ENCODE peak calls at places on chromosome 9, in eight cellular contexts. I is adrenal gland, W is H9, R is IMR-90, M is thyroid gland, Y is suprapubic skin, N is body of pancreas, B is dorsolateral prefrontal cortex. F is an unnamed sample.

GRCh38 chr9:132898043-132898442 is 19.3 kb downstream of the SPACA9 start:
- DNase-seq in I (no peak), W (no peak), R (no peak), B (no peak), N (no peak), Y (peak), M (no peak), F (no peak)

GRCh38 chr9:76921161-76921560 is 15.2 kb upstream of the PRUNE2 start:
- DNase-seq in N (no peak), B (no peak), Y (no peak), R (no peak), W (no peak), M (no peak), I (no peak), F (no peak)

GRCh38 chr9:80881946-80882345 is 807.4 kb downstream of the TLE1 start:
- DNase-seq in I (no peak), W (peak), Y (no peak), B (no peak), R (no peak), N (no peak), M (no peak), F (no peak)

GRCh38 chr9:38061326-38061947 is 7.6 kb downstream of the SHB start:
- DNase-seq in N (no peak), R (no peak), W (no peak), B (no peak), I (no peak), Y (no peak), M (no peak), F (no peak)

GRCh38 chr9:112823257-112823656 is 67.4 kb downstream of the SLC46A2 start:
- DNase-seq in Y (no peak), B (no peak), N (no peak), W (no peak), M (no peak), I (no peak), R (no peak), F (no peak)

GRCh38 chr9:69036799-69037198 is 1.2 kb downstream of the FXN start:
- DNase-seq in N (no peak), W (no peak), Y (peak), R (no peak), M (no peak), I (no peak), B (no peak), F (no peak)

GRCh38 chr9:112404367-112404979 is 24.6 kb downstream of the HSDL2 start:
- DNase-seq in M (peak), I (no peak), B (no peak), R (peak), N (no peak), W (no peak), Y (no peak), F (no peak)

GRCh38 chr9:124954255-124954654 is 13.4 kb upstream of the GOLGA1 start:
- DNase-seq in I (no peak), W (no peak), B (no peak), Y (no peak), R (peak), N (no peak), M (no peak), F (no peak)

GRCh38 chr9:95903398-95903797 is 27.9 kb downstream of the ERCC6L2 start:
- DNase-seq in I (no peak), B (no peak), N (no peak), R (no peak), Y (no peak), W (no peak), M (no peak), F (no peak)

GRCh38 chr9:127159949-127160610 is 37.6 kb upstream of the ANGPTL2 start:
- DNase-seq in R (no peak), Y (no peak), I (no peak), W (peak), N (no peak), M (peak), B (no peak), F (no peak)

GRCh38 chr9:3521961-3522360 is 3.8 kb downstream of the RFX3 start:
- DNase-seq in I (no peak), N (no peak), M (no peak), R (no peak), W (no peak), B (no peak), Y (no peak), F (no peak)

GRCh38 chr9:128550226-128550625 is 2.2 kb upstream of the SPTAN1 start:
- DNase-seq in W (no peak), I (no peak), N (no peak), B (no peak), Y (no peak), M (no peak), R (no peak), F (no peak)

GRCh38 chr9:15529566-15530324 is 19.0 kb upstream of the PSIP1 start:
- DNase-seq in Y (no peak), R (no peak), M (no peak), B (no peak), I (no peak), W (no peak), N (no peak), F (no peak)
- H3K27ac ChIP-seq in Y (no peak), R (no peak), M (no peak), B (no peak), I (no peak), W (no peak), N (no peak), F (no peak)

DNA sequence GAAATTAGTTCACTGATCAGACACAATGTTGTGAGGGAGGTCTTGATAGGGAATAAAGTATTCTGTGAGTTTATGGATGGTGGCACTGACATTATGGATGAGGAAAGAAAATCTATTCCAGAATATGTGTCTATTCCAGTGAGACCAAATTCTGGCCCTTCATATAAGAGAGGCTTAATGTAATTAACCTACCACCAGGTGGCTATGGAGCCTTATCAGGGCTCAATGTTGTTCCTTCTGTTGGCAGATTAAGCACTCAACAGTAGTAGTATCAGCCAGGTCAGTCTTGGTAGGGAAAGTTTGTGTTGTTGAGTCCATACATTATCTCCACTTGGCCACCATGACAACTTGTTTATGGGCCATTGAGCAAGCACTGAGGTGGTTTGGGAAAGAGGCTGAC is 41.7 kb upstream of the BARX1 start:
- DNase-seq in M (no peak), R (no peak), Y (no peak), W (no peak), N (no peak), I (no peak), B (no peak), F (no peak)
- TF ChIP-seq CTCF in M (no peak), R (no peak), Y (no peak), W (peak), N (no peak), I (no peak), B (no peak), F (no peak)

GRCh38 chr9:6218099-6218502 is 2.5 kb downstream of the IL33 start:
- DNase-seq in N (no peak), B (no peak), Y (no peak), I (no peak), R (peak), W (no peak), M (no peak), F (no peak)
- H3K27ac ChIP-seq in N (no peak), B (no peak), Y (peak), I (peak), R (no peak), W (no peak), M (peak), F (peak)

GRCh38 chr9:71677209-71677608 is 91.1 kb downstream of the CEMIP2 start:
- DNase-seq in I (no peak), W (no peak), R (no peak), N (no peak), B (no peak), Y (no peak), M (no peak), F (no peak)

GRCh38 chr9:71676460-71676859 is 91.9 kb downstream of the CEMIP2 start:
- DNase-seq in B (no peak), Y (no peak), R (no peak), W (no peak), I (no peak), M (no peak), N (no peak), F (no peak)

GRCh38 chr9:71672573-71672972 is 95.7 kb downstream of the CEMIP2 start:
- DNase-seq in W (no peak), R (no peak), Y (no peak), I (no peak), N (no peak), B (no peak), M (no peak), F (no peak)

GRCh38 chr9:71675857-71676165 is 92.5 kb downstream of the CEMIP2 start:
- DNase-seq in N (no peak), B (no peak), W (no peak), R (no peak), Y (no peak), I (no peak), M (no peak), F (no peak)

GRCh38 chr9:71675129-71675856 is 93.0 kb downstream of the CEMIP2 start:
- DNase-seq in M (no peak), Y (no peak), B (no peak), I (no peak), W (no peak), N (no peak), R (no peak), F (no peak)
- TF ChIP-seq CTCF in M (no peak), Y (no peak), B (no peak), I (no peak), W (peak), N (no peak), R (no peak), F (no peak)

GRCh38 chr9:6552033-6552737 is 93.3 kb downstream of the GLDC start:
- DNase-seq in M (no peak), N (no peak), B (no peak), Y (no peak), R (peak), W (no peak), I (no peak), F (no peak)
- H3K27ac ChIP-seq in M (no peak), N (no peak), B (no peak), Y (no peak), R (peak), W (no peak), I (no peak), F (no peak)

DNA sequence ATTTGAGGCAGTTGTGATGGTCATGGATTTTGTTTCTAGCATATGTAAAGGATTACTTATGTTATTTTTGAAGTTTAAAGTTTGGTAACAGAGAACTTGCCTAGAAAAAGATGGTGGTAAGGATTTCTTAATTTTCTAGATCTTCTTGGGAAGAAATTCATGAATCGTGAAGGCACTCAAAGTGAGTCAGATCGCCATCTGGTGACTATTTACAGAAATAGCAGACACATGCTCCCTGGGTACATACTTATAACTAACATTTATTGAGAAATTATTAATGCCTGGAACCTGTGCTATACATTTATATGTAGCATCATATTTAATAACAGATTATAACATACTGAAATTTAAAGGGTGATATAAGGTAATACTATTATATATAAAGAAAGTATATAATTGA is 299.7 kb downstream of the IZUMO3 start:
- DNase-seq in N (no peak), R (peak), B (no peak), W (no peak), M (no peak), Y (no peak), I (no peak), F (no peak)
- TF ChIP-seq CTCF in N (no peak), R (peak), B (peak), W (peak), M (no peak), Y (no peak), I (peak), F (no peak)

GRCh38 chr9:14316574-14317304 is 2.8 kb upstream of the NFIB start:
- DNase-seq in I (no peak), M (peak), B (no peak), N (no peak), W (no peak), Y (no peak), R (no peak), F (peak)

GRCh38 chr9:14317667-14318255 is 3.8 kb upstream of the NFIB start:
- DNase-seq in B (no peak), I (no peak), W (no peak), R (no peak), M (no peak), N (no peak), Y (no peak), F (no peak)

GRCh38 chr9:14320272-14321245 is 6.6 kb upstream of the NFIB start:
- DNase-seq in N (no peak), Y (no peak), R (peak), I (no peak), M (peak), W (no peak), B (no peak), F (no peak)

GRCh38 chr9:14321517-14322125 is 7.7 kb upstream of the NFIB start:
- DNase-seq in M (no peak), R (no peak), N (no peak), I (no peak), B (no peak), W (no peak), Y (no peak), F (no peak)

DNA sequence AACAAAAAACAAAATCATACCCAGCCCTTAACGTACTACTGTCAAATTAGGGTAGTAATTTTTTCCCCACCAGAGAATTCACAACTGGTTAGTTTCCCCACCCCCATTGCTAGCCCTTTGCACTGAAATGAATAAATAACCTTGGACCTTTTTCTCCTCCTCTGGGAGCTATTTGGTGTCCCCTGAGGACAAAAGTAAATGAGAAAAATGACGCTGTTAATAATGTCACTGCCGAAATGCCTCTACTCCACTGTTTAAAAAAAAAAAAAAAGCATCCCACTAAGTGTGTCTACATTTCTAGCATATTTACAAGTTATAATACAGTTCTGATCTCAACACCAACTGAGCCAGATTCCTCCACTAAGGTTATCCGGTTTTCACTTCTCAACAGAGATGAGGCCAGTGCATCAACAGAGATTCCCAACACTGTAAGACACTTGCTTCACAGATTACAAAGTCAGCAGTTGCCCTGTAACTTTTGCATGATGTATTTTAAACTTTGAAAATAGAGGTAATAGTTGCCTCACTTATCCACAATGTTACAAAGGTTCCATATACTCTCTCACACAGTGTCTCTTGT is 5.1 kb upstream of the NFIB start:
- DNase-seq in Y (no peak), R (no peak), M (no peak), N (no peak), B (no peak), I (no peak), W (no peak), F (no peak)
- H3K27ac ChIP-seq in Y (peak), R (no peak), M (peak), N (peak), B (peak), I (peak), W (no peak), F (peak)

GRCh38 chr9:92438900-92439526 is 14.7 kb upstream of the OMD start:
- DNase-seq in M (no peak), R (peak), I (no peak), W (no peak), B (no peak), Y (no peak), N (no peak), F (no peak)
- TF ChIP-seq CTCF in M (no peak), R (peak), I (peak), W (peak), B (peak), Y (no peak), N (no peak), F (peak)